ENCODE peak calls at places on chromosomes 13 and 19, in nine cellular contexts. W is cardiac fibroblast, D is left ventricle myocardium inferior, V is OCI-LY7, J is pancreas, I is PC-3, T is BJ, H is right lobe of liver, L is AG10803. E is an unnamed sample.

GRCh38 chr19:43446746-43447489 is 18.5 kb downstream of the LYPD3 start:
- DNase-seq in W (peak), H (peak), T (no peak), I (peak), L (peak), D (peak), J (peak), V (peak), E (peak)

GRCh38 chr13:91185294-91185863 is 162.1 kb upstream of the MIR17HG start:
- DNase-seq in J (no peak), D (no peak), W (peak), H (no peak), I (peak), L (no peak), V (peak), T (no peak), E (no peak)

GRCh38 chr13:99525967-99526366 is 24.7 kb downstream of the TM9SF2 start:
- DNase-seq in W (no peak), I (no peak), L (no peak), T (no peak), V (no peak), J (no peak), H (no peak), D (no peak), E (no peak)

GRCh38 chr13:111967572-111968201 is 99.3 kb upstream of the SOX1 start:
- DNase-seq in I (no peak), J (no peak), H (no peak), D (no peak), W (no peak), V (no peak), T (no peak), L (no peak), E (no peak)

GRCh38 chr19:58374200-58374599 is 6.6 kb downstream of the ZNF837 start:
- DNase-seq in V (no peak), W (no peak), H (no peak), D (no peak), I (no peak), L (no peak), J (no peak), T (no peak), E (no peak)

GRCh38 chr13:107883561-107884175 is 331.7 kb downstream of the LIG4 start:
- DNase-seq in V (no peak), L (peak), J (no peak), T (no peak), I (peak), D (no peak), H (no peak), W (peak), E (no peak)

GRCh38 chr19:34260771-34261173 is 6.4 kb downstream of the GARRE1 start:
- DNase-seq in H (no peak), L (peak), D (no peak), T (no peak), W (peak), V (no peak), J (no peak), I (no peak), E (no peak)

GRCh38 chr13:111589321-111589720 is 268.9 kb downstream of the TEX29 start:
- DNase-seq in J (no peak), H (no peak), V (no peak), T (no peak), W (no peak), D (no peak), I (no peak), L (no peak), E (no peak)

GRCh38 chr13:44169018-44169909 is 204.4 kb upstream of the SERP2 start:
- DNase-seq in D (no peak), J (no peak), I (no peak), L (peak), T (peak), W (no peak), H (no peak), V (no peak), E (no peak)

GRCh38 chr13:110445183-110445582 is 116.3 kb downstream of the RAB20 start:
- DNase-seq in W (no peak), J (no peak), V (no peak), I (no peak), D (no peak), T (no peak), H (no peak), L (peak), E (no peak)

DNA sequence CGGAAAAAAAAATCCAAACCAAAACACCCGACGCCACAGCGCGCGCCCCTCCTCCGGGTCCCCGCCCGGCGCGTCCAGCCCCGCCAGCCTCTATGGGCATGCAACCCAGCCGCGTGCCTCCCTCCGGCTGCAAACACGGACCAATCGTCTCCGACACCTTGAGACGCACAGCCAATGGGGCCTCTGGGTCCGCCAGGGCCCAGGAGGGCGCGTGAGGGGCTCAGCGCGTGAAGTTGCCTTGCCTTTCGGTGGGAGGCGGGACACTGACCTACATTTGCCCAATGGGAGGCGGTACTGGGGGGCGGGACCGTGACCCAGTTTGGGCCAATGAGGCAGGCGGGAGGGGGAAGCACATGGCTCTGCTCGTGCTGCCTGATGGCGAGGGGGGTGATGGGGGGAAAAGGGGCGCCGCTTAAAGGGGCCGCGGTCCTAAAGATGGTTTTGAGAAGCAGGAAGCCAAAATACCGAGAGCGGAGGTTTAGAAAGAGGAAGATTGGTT is 319 bp upstream of the DBP start:
- DNase-seq in D (peak), L (peak), H (peak), J (peak), V (peak), W (peak), I (peak), T (peak), E (peak)
- TF ChIP-seq CTCF in D (no peak), L (no peak), H (no peak), J (no peak), V (no peak), W (no peak), I (no peak), T (no peak), E (no peak)

DNA sequence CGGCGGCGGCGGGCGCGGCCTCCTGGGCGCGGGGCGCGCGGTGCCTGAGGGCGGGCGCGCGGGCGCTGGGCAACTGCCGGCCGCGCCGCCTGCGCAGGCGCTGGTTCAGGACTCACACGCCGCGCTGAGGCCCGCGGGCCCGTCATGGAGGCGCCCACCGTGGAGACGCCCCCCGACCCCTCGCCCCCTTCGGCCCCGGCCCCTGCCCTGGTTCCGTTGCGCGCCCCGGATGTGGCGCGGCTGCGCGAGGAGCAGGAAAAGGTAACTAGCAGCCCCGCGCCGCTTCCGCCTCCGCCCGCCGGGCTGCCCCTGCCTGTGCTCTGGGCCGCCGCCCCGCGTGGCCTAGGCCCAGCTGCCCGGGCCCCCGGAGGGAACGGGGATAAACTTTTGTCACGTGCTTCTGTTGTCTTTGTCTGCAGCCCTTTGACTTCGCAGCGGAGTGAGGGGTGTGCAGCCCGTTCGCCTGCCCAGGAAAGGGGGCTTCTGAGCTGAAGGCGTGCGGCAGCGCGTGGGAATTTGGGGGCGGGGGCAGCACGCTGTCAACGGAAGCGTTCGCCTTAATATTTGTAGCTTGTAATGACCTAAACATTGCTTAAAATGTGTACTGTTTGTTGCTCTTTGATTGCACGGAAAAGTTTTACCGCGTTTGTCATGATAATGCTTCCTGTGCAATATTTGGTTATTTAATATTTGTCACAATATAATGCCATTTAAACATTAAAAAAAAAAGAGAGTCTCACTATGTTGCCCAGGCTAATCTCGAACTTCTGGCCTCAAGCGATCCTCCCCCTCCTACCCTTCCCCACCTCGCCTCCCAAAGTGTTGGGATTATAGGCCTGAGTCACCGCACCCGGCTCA is 594 bp downstream of the URI1 start:
- DNase-seq in L (peak), W (peak), V (peak), J (peak), H (peak), T (no peak), I (peak), D (peak), E (peak)
- TF ChIP-seq CTCF in L (no peak), W (no peak), V (no peak), J (no peak), H (no peak), T (no peak), I (no peak), D (peak), E (no peak)

DNA sequence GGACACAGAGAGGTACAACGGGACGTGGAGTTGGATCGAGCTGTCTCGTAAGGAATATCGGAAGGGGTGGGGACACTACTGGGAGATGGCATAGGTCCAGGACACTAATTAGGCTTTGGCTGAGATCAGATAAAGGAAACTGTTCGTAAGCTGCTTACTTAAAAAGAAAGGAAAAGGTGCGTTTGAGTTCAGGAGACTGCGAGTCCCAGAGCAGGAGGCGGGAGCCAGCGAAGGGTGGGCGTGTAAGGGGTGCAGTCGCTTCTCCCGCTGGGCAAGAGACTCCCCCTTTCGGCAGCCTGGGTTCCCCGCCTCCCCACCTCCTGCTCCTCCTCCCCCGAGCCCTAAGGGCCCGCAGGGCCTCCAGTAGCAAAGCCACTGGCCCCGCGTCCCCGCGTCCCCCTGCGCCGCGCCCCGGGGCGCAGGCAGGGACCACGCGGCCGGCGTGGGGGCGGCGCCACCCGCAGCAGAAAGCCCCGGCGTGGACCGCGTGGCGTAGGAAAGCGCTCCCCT is 571 bp downstream of the ABCC4 start:
- DNase-seq in V (peak), W (peak), D (peak), H (peak), J (peak), I (peak), T (no peak), L (peak), E (peak)
- TF ChIP-seq CTCF in V (peak), W (no peak), D (no peak), H (peak), J (no peak), I (no peak), T (peak), L (peak), E (no peak)

GRCh38 chr13:51066091-51066831 is 44.8 kb downstream of the C13orf42 start:
- DNase-seq in J (no peak), T (no peak), I (peak), H (peak), D (no peak), V (peak), L (no peak), W (no peak), E (peak)
- TF ChIP-seq CTCF in J (no peak), T (no peak), I (no peak), H (no peak), D (no peak), V (peak), L (no peak), W (no peak), E (no peak)

GRCh38 chr13:49512578-49512977 is 16.8 kb downstream of the PHF11 start:
- DNase-seq in W (no peak), L (no peak), V (no peak), I (no peak), H (no peak), D (no peak), T (no peak), J (no peak), E (no peak)

GRCh38 chr13:49521216-49521615 is 25.5 kb downstream of the PHF11 start:
- DNase-seq in D (no peak), I (no peak), V (no peak), J (no peak), W (no peak), T (no peak), H (no peak), L (no peak), E (no peak)

GRCh38 chr13:49516467-49516866 is 20.7 kb downstream of the PHF11 start:
- DNase-seq in J (no peak), D (no peak), H (no peak), I (no peak), W (no peak), L (no peak), T (no peak), V (no peak), E (no peak)

GRCh38 chr13:49517461-49517860 is 21.7 kb downstream of the PHF11 start:
- DNase-seq in J (no peak), V (peak), D (no peak), L (peak), H (no peak), W (peak), T (no peak), I (no peak), E (no peak)
- TF ChIP-seq CTCF in J (no peak), V (peak), D (peak), L (peak), H (peak), W (peak), T (peak), I (peak), E (no peak)

GRCh38 chr19:13082192-13083007 is 20.3 kb downstream of the LYL1 start:
- DNase-seq in D (no peak), I (peak), W (peak), L (peak), V (no peak), T (no peak), H (peak), J (no peak), E (no peak)
- TF ChIP-seq CTCF in D (peak), I (peak), W (peak), L (peak), V (peak), T (peak), H (peak), J (no peak), E (no peak)

GRCh38 chr13:73936001-73936400 is 198.2 kb downstream of the KLF12 start:
- DNase-seq in I (no peak), J (no peak), H (no peak), L (peak), T (no peak), V (no peak), W (peak), D (no peak), E (no peak)

GRCh38 chr13:73939071-73939380 is 195.2 kb downstream of the KLF12 start:
- DNase-seq in J (no peak), D (no peak), W (no peak), T (no peak), I (no peak), H (no peak), V (no peak), L (no peak), E (no peak)

GRCh38 chr13:73939603-73940002 is 194.6 kb downstream of the KLF12 start:
- DNase-seq in J (no peak), V (peak), I (no peak), H (no peak), L (no peak), W (no peak), D (no peak), T (no peak), E (no peak)

GRCh38 chr13:73938375-73939070 is 195.7 kb downstream of the KLF12 start:
- DNase-seq in I (peak), H (no peak), L (peak), T (no peak), D (no peak), J (no peak), W (peak), V (no peak), E (no peak)

DNA sequence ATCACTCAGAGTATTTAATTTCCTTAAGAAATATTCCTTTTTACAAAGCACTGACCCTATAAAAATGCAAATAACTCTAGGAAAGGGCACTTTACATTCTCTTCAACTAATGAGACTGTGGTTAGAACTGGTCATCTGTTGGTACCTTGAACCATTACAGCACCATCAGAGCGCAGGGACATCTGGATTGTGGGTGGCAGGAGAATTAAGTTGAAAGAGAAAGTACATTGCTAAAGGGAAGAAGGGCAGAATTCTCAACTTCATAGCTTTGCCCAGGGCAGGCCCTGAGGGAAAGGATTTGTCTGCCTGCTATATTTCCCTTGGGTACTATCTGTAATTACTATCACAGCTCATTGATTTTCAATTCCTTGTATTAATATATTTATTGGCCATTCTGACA is 196.8 kb downstream of the KLF12 start:
- DNase-seq in J (no peak), T (no peak), D (no peak), L (no peak), V (no peak), W (no peak), H (no peak), I (no peak), E (no peak)
- TF ChIP-seq CTCF in J (no peak), T (no peak), D (no peak), L (no peak), V (no peak), W (no peak), H (no peak), I (no peak), E (no peak)